ENCODE peak calls at places on chromosomes 16 and 17, in five cellular contexts. U, Q, G, K and W are unnamed samples. For H3K36me3, the result is how much of the 10 kb centered on the place peaks cover.

GRCh38 chr16:72050769-72051464 is 3.4 kb upstream of the HP start:
- DNase-seq in U (no peak), Q (peak), G (no peak), K (no peak), W (peak)

GRCh38 chr17:81840826-81841778 is 6.3 kb upstream of the PPP1R27 start:
- DNase-seq in U (no peak), Q (no peak), G (peak), K (peak), W (no peak)

GRCh38 chr16:23949630-23950290 is 114.0 kb downstream of the PRKCB start:
- DNase-seq in U (no peak), Q (no peak), G (no peak), K (peak), W (peak)

GRCh38 chr17:11583306-11583992 is 14.8 kb upstream of the DNAH9 start:
- DNase-seq in U (no peak), Q (no peak), G (no peak), K (no peak), W (no peak)

GRCh38 chr17:63848834-63849689 is 6.6 kb upstream of the SMARCD2 start:
- DNase-seq in U (peak), Q (peak), G (peak), K (peak), W (peak)

GRCh38 chr17:3754458-3755334 is 31.0 kb downstream of the HASPIN start:
- DNase-seq in U (no peak), Q (no peak), G (peak), K (peak), W (peak)

GRCh38 chr17:83198366-83199341 is 119.2 kb downstream of the METRNL start:
- DNase-seq in U (no peak), Q (no peak), G (no peak), K (no peak), W (peak)

GRCh38 chr16:84091460-84091859 is 25.3 kb downstream of the MBTPS1 start:
- DNase-seq in U (no peak), Q (no peak), G (no peak), K (no peak), W (no peak)

GRCh38 chr16:31141489-31142108 is 6.1 kb upstream of the PRSS8 start:
- DNase-seq in U (peak), Q (no peak), G (peak), K (no peak), W (no peak)

GRCh38 chr17:60060474-60060873 is 18.2 kb downstream of the HEATR6 start:
- DNase-seq in U (no peak), Q (no peak), G (no peak), K (no peak), W (no peak)

GRCh38 chr17:41907633-41908539 is 10.9 kb downstream of the ACLY start:
- DNase-seq in U (no peak), Q (no peak), G (no peak), K (no peak), W (peak)

GRCh38 chr17:13518271-13519000 is 83.3 kb downstream of the HS3ST3A1 start:
- DNase-seq in U (peak), Q (no peak), G (no peak), K (no peak), W (no peak)

GRCh38 chr16:10033561-10033960 is 148.7 kb downstream of the GRIN2A start:
- DNase-seq in U (no peak), Q (no peak), G (no peak), K (no peak), W (no peak)

GRCh38 chr16:47924950-47925349 is 230.8 kb downstream of the ABCC12 start:
- DNase-seq in U (no peak), Q (no peak), G (no peak), K (no peak), W (no peak)

GRCh38 chr16:5064915-5065314 is 841 bp downstream of the C16orf89 start:
- DNase-seq in U (no peak), Q (no peak), G (no peak), K (peak), W (no peak)

GRCh38 chr16:78703951-78704350 is 604.5 kb downstream of the WWOX start:
- DNase-seq in U (no peak), Q (peak), G (no peak), K (no peak), W (no peak)

GRCh38 chr17:50065056-50065455 is 9.1 kb downstream of the ITGA3 start:
- DNase-seq in U (no peak), Q (peak), G (no peak), K (no peak), W (no peak)
- H3K4me3 ChIP-seq in U (no peak), Q (no peak), G (no peak), K (no peak), W (no peak)

GRCh38 chr17:55747209-55747608 is 3.6 kb upstream of the PCTP start:
- DNase-seq in U (no peak), Q (no peak), G (no peak), K (no peak), W (no peak)

GRCh38 chr17:55746466-55746865 is 4.4 kb upstream of the PCTP start:
- DNase-seq in U (no peak), Q (no peak), G (no peak), K (no peak), W (no peak)

GRCh38 chr17:55750750-55751641 is at the start of gene PCTP:
- DNase-seq in U (peak), Q (peak), G (peak), K (peak), W (peak)

GRCh38 chr17:55751720-55752250 is 934 bp downstream of the PCTP start:
- DNase-seq in U (no peak), Q (no peak), G (peak), K (no peak), W (no peak)

GRCh38 chr17:55749985-55750384 is 866 bp upstream of the PCTP start:
- DNase-seq in U (no peak), Q (no peak), G (no peak), K (no peak), W (no peak)
- H3K36me3 ChIP-seq in U (under half), Q (under half), G (under half), K (under half), W (under half)

GRCh38 chr16:67645397-67646121 is 615 bp downstream of the CARMIL2 start:
- DNase-seq in U (no peak), Q (no peak), G (no peak), K (no peak), W (peak)
- H3K4me3 ChIP-seq in U (no peak), Q (no peak), G (peak), K (peak), W (peak)

DNA sequence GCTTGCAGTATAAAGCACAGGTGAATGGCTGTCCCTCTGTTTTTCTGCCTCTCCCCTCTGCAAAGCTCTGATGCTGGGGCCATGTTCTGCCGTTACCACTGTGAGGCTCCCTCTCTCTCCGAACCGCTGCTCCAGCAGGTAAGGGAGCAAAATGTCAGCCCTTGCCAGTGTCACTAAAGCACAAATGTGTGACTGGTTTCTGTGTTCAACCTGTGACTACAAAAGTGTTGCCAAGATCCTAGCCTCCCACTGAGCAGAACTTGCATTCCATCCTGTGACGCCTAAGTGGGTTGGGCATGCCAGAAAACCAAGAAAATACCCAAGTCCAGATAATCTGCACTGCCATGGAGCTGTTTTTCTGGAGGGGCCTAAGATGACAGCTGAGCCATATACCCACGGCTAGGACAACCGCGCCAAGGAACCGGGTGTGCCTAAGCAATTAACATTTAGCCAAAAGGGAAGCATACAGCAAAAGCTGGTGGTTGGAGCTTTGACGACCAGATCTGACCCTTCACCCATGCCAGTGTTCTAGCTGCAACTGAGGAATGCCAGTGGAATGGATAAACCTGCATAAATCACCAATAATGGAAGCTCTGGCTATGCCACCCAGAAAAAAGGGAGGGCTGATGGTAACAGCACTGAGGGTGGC is 35.0 kb downstream of the PSME3IP1 start:
- DNase-seq in U (no peak), Q (peak), G (peak), K (peak), W (no peak)
- H3K36me3 ChIP-seq in U (under half), Q (under half), G (under half), K (half or more), W (under half)

DNA sequence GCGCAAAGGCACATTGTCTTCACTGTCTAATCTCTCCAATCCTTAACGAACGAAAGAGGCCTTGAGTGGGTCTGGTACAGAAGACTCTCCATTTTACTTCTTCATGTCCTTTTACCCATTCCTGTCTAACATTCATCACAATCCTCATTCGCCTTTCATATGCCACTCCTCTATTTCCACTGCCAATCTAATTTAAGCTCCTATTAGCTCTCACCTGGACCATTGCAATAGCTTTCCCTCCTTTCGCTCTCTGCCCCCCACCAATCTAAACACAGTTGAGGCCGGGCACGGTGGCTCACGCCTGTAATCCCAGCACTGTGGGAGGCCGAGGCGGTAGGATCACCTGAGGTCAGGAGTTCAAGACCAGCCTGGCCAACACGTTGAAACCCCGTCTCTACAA is 6.3 kb upstream of the SLFN14 start:
- DNase-seq in U (peak), Q (no peak), G (no peak), K (no peak), W (no peak)
- H3K4me3 ChIP-seq in U (peak), Q (peak), G (peak), K (peak), W (no peak)

GRCh38 chr17:55420776-55421178 is 858 bp downstream of the MMD start:
- DNase-seq in U (peak), Q (peak), G (peak), K (peak), W (peak)

GRCh38 chr17:55417411-55418268 is 4.0 kb downstream of the MMD start:
- DNase-seq in U (no peak), Q (no peak), G (no peak), K (no peak), W (no peak)

GRCh38 chr17:55420067-55420775 is 1.4 kb downstream of the MMD start:
- DNase-seq in U (no peak), Q (no peak), G (no peak), K (peak), W (no peak)

GRCh38 chr17:55416470-55417052 is 5.1 kb downstream of the MMD start:
- DNase-seq in U (no peak), Q (peak), G (no peak), K (no peak), W (no peak)

GRCh38 chr17:55418369-55419268 is 3.0 kb downstream of the MMD start:
- DNase-seq in U (no peak), Q (no peak), G (no peak), K (no peak), W (no peak)
- H3K36me3 ChIP-seq in U (under half), Q (under half), G (under half), K (under half), W (under half)

GRCh38 chr17:49566668-49567071 is 9.0 kb upstream of the NXPH3 start:
- DNase-seq in U (peak), Q (no peak), G (no peak), K (no peak), W (peak)

GRCh38 chr17:49567104-49567521 is 8.6 kb upstream of the NXPH3 start:
- DNase-seq in U (peak), Q (no peak), G (no peak), K (no peak), W (no peak)

GRCh38 chr17:49565948-49566491 is 9.7 kb upstream of the NXPH3 start:
- DNase-seq in U (peak), Q (peak), G (no peak), K (peak), W (no peak)

GRCh38 chr17:49570540-49571242 is 5.0 kb upstream of the NXPH3 start:
- DNase-seq in U (no peak), Q (no peak), G (no peak), K (no peak), W (no peak)

GRCh38 chr17:49567871-49568694 is 7.6 kb upstream of the NXPH3 start:
- DNase-seq in U (peak), Q (peak), G (peak), K (peak), W (peak)
- H3K4me3 ChIP-seq in U (no peak), Q (no peak), G (peak), K (peak), W (peak)

DNA sequence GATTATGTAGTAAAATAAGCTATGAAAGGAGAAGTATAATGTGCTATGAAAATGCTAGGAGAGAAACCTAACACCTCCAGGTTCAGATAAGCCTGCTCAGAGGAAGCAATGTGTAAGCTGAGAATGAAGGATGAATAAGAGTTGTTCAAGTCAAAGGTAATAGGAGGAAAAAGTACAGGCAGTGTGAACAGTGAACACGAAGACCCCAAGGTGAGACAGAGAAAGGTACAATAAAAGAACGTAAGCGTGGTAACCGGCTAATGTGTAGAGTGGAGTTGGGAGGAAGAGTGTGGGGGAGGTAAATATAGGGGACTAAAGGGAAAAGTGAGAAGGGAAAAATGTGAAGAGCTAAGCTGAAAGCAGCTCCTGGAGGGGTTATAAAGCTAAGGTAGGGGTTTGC is 74.2 kb downstream of the TTC19 start:
- DNase-seq in U (no peak), Q (no peak), G (no peak), K (no peak), W (no peak)
- H3K36me3 ChIP-seq in U (under half), Q (half or more), G (half or more), K (half or more), W (under half)

DNA sequence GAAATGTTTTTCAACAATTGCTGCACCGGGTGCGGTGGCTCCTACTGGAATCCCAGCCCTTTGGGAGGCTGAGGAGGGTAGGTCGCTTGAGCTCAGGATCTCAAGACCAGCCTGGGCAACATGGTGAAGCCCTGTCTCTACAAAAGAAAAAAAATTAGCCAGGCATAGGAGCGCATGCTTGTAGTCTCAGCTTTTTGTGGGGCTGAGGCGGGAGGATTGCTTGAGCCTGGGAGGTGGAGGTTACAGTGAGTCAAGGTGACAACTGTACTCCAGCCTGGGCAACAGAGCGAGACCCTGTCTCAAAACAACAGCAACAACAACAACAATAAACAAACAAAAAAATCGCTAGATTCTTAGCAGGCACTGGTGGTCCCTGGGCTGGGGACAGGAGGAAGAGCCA is 28.5 kb downstream of the IL21R start:
- DNase-seq in U (no peak), Q (no peak), G (no peak), K (no peak), W (no peak)
- H3K4me3 ChIP-seq in U (no peak), Q (no peak), G (no peak), K (no peak), W (no peak)

DNA sequence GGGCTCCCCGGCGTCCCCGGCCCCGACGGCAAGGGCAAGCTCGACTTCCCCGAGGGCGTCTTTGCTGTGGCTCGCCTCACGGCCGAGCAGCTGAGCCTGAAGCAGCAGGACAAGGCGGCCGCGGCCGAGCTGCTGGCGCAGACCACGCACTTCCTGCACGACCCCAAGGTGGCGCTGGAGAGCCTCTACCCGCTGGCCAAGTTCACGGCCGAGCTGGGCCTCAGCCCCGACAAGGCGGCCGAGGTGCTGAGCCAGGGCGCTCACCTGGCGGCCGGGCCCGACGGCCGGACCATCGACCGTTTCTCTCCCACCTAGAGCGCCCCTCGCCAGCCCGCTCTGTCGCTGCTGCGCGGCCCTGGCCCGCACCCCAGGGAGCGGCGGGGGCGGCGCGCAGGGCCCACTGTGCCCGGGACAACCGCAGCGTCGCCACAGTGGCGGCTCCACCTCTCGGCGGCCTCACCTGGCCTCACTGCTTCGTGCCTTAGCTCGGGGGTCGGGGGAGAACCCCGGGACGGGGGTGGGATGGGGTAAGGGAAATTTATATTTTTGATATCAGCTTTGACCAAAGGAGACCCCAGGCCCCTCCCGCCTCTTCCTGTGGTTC is 3.7 kb downstream of the HIC1 start:
- DNase-seq in U (peak), Q (peak), G (peak), K (peak), W (peak)
- H3K36me3 ChIP-seq in U (under half), Q (under half), G (under half), K (under half), W (under half)